ENCODE peak calls at places on chromosome 9, in ten cellular contexts. One of them, this sample, is unnamed.

GRCh38 chr9:86938780-86939179 is 8.5 kb downstream of the GAS1 start:
- DNase-seq in Peyer's patch: no peak
- DNase-seq in fibroblast of lung: no peak
- DNase-seq in astrocyte: no peak
- DNase-seq in A549: no peak
- DNase-seq in mesenchymal stem cell: no peak
- DNase-seq in IMR-90: no peak
- DNase-seq in cardiac fibroblast: no peak
- DNase-seq in bronchial epithelial cell: no peak
- DNase-seq in CD8-positive, alpha-beta T cell: no peak
- DNase-seq in this sample: no peak

GRCh38 chr9:3385871-3386270 is 139.9 kb downstream of the RFX3 start:
- DNase-seq in Peyer's patch: no peak
- DNase-seq in fibroblast of lung: no peak
- DNase-seq in astrocyte: no peak
- DNase-seq in A549: no peak
- DNase-seq in mesenchymal stem cell: no peak
- DNase-seq in IMR-90: no peak
- DNase-seq in cardiac fibroblast: peak
- DNase-seq in bronchial epithelial cell: no peak
- DNase-seq in CD8-positive, alpha-beta T cell: no peak
- DNase-seq in this sample: no peak

GRCh38 chr9:87535817-87536539 is 38.3 kb downstream of the DAPK1 start:
- DNase-seq in Peyer's patch: no peak
- DNase-seq in fibroblast of lung: no peak
- DNase-seq in astrocyte: no peak
- DNase-seq in A549: no peak
- DNase-seq in mesenchymal stem cell: no peak
- DNase-seq in IMR-90: no peak
- DNase-seq in cardiac fibroblast: no peak
- DNase-seq in bronchial epithelial cell: no peak
- DNase-seq in CD8-positive, alpha-beta T cell: no peak
- DNase-seq in this sample: no peak

GRCh38 chr9:125851971-125852370 is 104.8 kb downstream of the PBX3 start:
- DNase-seq in Peyer's patch: no peak
- DNase-seq in fibroblast of lung: no peak
- DNase-seq in astrocyte: no peak
- DNase-seq in A549: no peak
- DNase-seq in mesenchymal stem cell: no peak
- DNase-seq in IMR-90: no peak
- DNase-seq in cardiac fibroblast: no peak
- DNase-seq in bronchial epithelial cell: no peak
- DNase-seq in CD8-positive, alpha-beta T cell: no peak
- DNase-seq in this sample: no peak

GRCh38 chr9:127419306-127419705 is 4.9 kb upstream of the ZNF79 start:
- DNase-seq in Peyer's patch: no peak
- DNase-seq in fibroblast of lung: no peak
- DNase-seq in astrocyte: no peak
- DNase-seq in A549: no peak
- DNase-seq in mesenchymal stem cell: no peak
- DNase-seq in IMR-90: no peak
- DNase-seq in cardiac fibroblast: no peak
- DNase-seq in bronchial epithelial cell: no peak
- DNase-seq in CD8-positive, alpha-beta T cell: no peak
- DNase-seq in this sample: no peak

GRCh38 chr9:110303136-110303535 is 34.5 kb downstream of the TXNDC8 start:
- DNase-seq in Peyer's patch: no peak
- DNase-seq in fibroblast of lung: no peak
- DNase-seq in astrocyte: no peak
- DNase-seq in A549: no peak
- DNase-seq in mesenchymal stem cell: peak
- DNase-seq in IMR-90: peak
- DNase-seq in cardiac fibroblast: peak
- DNase-seq in bronchial epithelial cell: peak
- DNase-seq in CD8-positive, alpha-beta T cell: no peak
- DNase-seq in this sample: no peak

GRCh38 chr9:89635816-89636215 is 31.0 kb downstream of the GADD45G start:
- DNase-seq in Peyer's patch: no peak
- DNase-seq in fibroblast of lung: peak
- DNase-seq in astrocyte: peak
- DNase-seq in A549: no peak
- DNase-seq in mesenchymal stem cell: peak
- DNase-seq in IMR-90: no peak
- DNase-seq in cardiac fibroblast: no peak
- DNase-seq in bronchial epithelial cell: peak
- DNase-seq in CD8-positive, alpha-beta T cell: no peak
- DNase-seq in this sample: peak

GRCh38 chr9:19788152-19788551 is 685 bp downstream of the SLC24A2 start:
- DNase-seq in Peyer's patch: no peak
- DNase-seq in fibroblast of lung: no peak
- DNase-seq in astrocyte: no peak
- DNase-seq in A549: no peak
- DNase-seq in mesenchymal stem cell: no peak
- DNase-seq in IMR-90: no peak
- DNase-seq in cardiac fibroblast: no peak
- DNase-seq in bronchial epithelial cell: no peak
- DNase-seq in CD8-positive, alpha-beta T cell: no peak
- DNase-seq in this sample: no peak

GRCh38 chr9:12684923-12685468 is 8.2 kb upstream of the TYRP1 start:
- DNase-seq in Peyer's patch: no peak
- DNase-seq in fibroblast of lung: peak
- DNase-seq in astrocyte: peak
- DNase-seq in A549: no peak
- DNase-seq in mesenchymal stem cell: peak
- DNase-seq in IMR-90: peak
- DNase-seq in cardiac fibroblast: peak
- DNase-seq in bronchial epithelial cell: peak
- DNase-seq in CD8-positive, alpha-beta T cell: no peak
- DNase-seq in this sample: no peak
- H3K4me3 ChIP-seq in Peyer's patch: no peak
- H3K4me3 ChIP-seq in fibroblast of lung: no peak
- H3K4me3 ChIP-seq in astrocyte: no peak
- H3K4me3 ChIP-seq in A549: no peak
- H3K4me3 ChIP-seq in mesenchymal stem cell: no peak
- H3K4me3 ChIP-seq in IMR-90: no peak
- H3K4me3 ChIP-seq in cardiac fibroblast: no peak
- H3K4me3 ChIP-seq in bronchial epithelial cell: no peak
- H3K4me3 ChIP-seq in CD8-positive, alpha-beta T cell: no peak
- H3K4me3 ChIP-seq in this sample: no peak

GRCh38 chr9:134933076-134933659 is 15.5 kb upstream of the FCN1 start:
- DNase-seq in Peyer's patch: no peak
- DNase-seq in fibroblast of lung: no peak
- DNase-seq in astrocyte: no peak
- DNase-seq in A549: no peak
- DNase-seq in mesenchymal stem cell: no peak
- DNase-seq in IMR-90: no peak
- DNase-seq in cardiac fibroblast: no peak
- DNase-seq in bronchial epithelial cell: no peak
- DNase-seq in CD8-positive, alpha-beta T cell: no peak
- DNase-seq in this sample: no peak

GRCh38 chr9:134935056-134936020 is 17.6 kb upstream of the FCN1 start:
- DNase-seq in Peyer's patch: no peak
- DNase-seq in fibroblast of lung: no peak
- DNase-seq in astrocyte: no peak
- DNase-seq in A549: no peak
- DNase-seq in mesenchymal stem cell: no peak
- DNase-seq in IMR-90: no peak
- DNase-seq in cardiac fibroblast: no peak
- DNase-seq in bronchial epithelial cell: no peak
- DNase-seq in CD8-positive, alpha-beta T cell: no peak
- DNase-seq in this sample: no peak

GRCh38 chr9:134930404-134930803 is 12.7 kb upstream of the FCN1 start:
- DNase-seq in Peyer's patch: no peak
- DNase-seq in fibroblast of lung: no peak
- DNase-seq in astrocyte: no peak
- DNase-seq in A549: no peak
- DNase-seq in mesenchymal stem cell: no peak
- DNase-seq in IMR-90: no peak
- DNase-seq in cardiac fibroblast: no peak
- DNase-seq in bronchial epithelial cell: no peak
- DNase-seq in CD8-positive, alpha-beta T cell: no peak
- DNase-seq in this sample: no peak

GRCh38 chr9:134932171-134932570 is 14.5 kb upstream of the FCN1 start:
- DNase-seq in Peyer's patch: no peak
- DNase-seq in fibroblast of lung: no peak
- DNase-seq in astrocyte: no peak
- DNase-seq in A549: no peak
- DNase-seq in mesenchymal stem cell: no peak
- DNase-seq in IMR-90: no peak
- DNase-seq in cardiac fibroblast: no peak
- DNase-seq in bronchial epithelial cell: no peak
- DNase-seq in CD8-positive, alpha-beta T cell: no peak
- DNase-seq in this sample: no peak

GRCh38 chr9:134932656-134933055 is 14.9 kb upstream of the FCN1 start:
- DNase-seq in Peyer's patch: no peak
- DNase-seq in fibroblast of lung: no peak
- DNase-seq in astrocyte: no peak
- DNase-seq in A549: no peak
- DNase-seq in mesenchymal stem cell: no peak
- DNase-seq in IMR-90: no peak
- DNase-seq in cardiac fibroblast: no peak
- DNase-seq in bronchial epithelial cell: no peak
- DNase-seq in CD8-positive, alpha-beta T cell: no peak
- DNase-seq in this sample: no peak
- H3K4me3 ChIP-seq in Peyer's patch: no peak
- H3K4me3 ChIP-seq in fibroblast of lung: no peak
- H3K4me3 ChIP-seq in astrocyte: no peak
- H3K4me3 ChIP-seq in A549: no peak
- H3K4me3 ChIP-seq in mesenchymal stem cell: no peak
- H3K4me3 ChIP-seq in IMR-90: no peak
- H3K4me3 ChIP-seq in cardiac fibroblast: no peak
- H3K4me3 ChIP-seq in bronchial epithelial cell: no peak
- H3K4me3 ChIP-seq in CD8-positive, alpha-beta T cell: no peak
- H3K4me3 ChIP-seq in this sample: no peak

GRCh38 chr9:77021289-77021927 is 2.0 kb downstream of the FOXB2 start:
- DNase-seq in Peyer's patch: no peak
- DNase-seq in fibroblast of lung: no peak
- DNase-seq in astrocyte: no peak
- DNase-seq in A549: no peak
- DNase-seq in mesenchymal stem cell: peak
- DNase-seq in IMR-90: no peak
- DNase-seq in cardiac fibroblast: peak
- DNase-seq in bronchial epithelial cell: no peak
- DNase-seq in CD8-positive, alpha-beta T cell: no peak
- DNase-seq in this sample: no peak

GRCh38 chr9:77023726-77024125 is 4.3 kb downstream of the FOXB2 start:
- DNase-seq in Peyer's patch: no peak
- DNase-seq in fibroblast of lung: no peak
- DNase-seq in astrocyte: no peak
- DNase-seq in A549: no peak
- DNase-seq in mesenchymal stem cell: no peak
- DNase-seq in IMR-90: no peak
- DNase-seq in cardiac fibroblast: no peak
- DNase-seq in bronchial epithelial cell: no peak
- DNase-seq in CD8-positive, alpha-beta T cell: no peak
- DNase-seq in this sample: no peak

GRCh38 chr9:77022783-77023440 is 3.5 kb downstream of the FOXB2 start:
- DNase-seq in Peyer's patch: no peak
- DNase-seq in fibroblast of lung: no peak
- DNase-seq in astrocyte: no peak
- DNase-seq in A549: no peak
- DNase-seq in mesenchymal stem cell: no peak
- DNase-seq in IMR-90: no peak
- DNase-seq in cardiac fibroblast: no peak
- DNase-seq in bronchial epithelial cell: no peak
- DNase-seq in CD8-positive, alpha-beta T cell: no peak
- DNase-seq in this sample: no peak

GRCh38 chr9:77020438-77021264 is 1.2 kb downstream of the FOXB2 start:
- DNase-seq in Peyer's patch: no peak
- DNase-seq in fibroblast of lung: no peak
- DNase-seq in astrocyte: no peak
- DNase-seq in A549: no peak
- DNase-seq in mesenchymal stem cell: no peak
- DNase-seq in IMR-90: no peak
- DNase-seq in cardiac fibroblast: no peak
- DNase-seq in bronchial epithelial cell: no peak
- DNase-seq in CD8-positive, alpha-beta T cell: no peak
- DNase-seq in this sample: no peak

DNA sequence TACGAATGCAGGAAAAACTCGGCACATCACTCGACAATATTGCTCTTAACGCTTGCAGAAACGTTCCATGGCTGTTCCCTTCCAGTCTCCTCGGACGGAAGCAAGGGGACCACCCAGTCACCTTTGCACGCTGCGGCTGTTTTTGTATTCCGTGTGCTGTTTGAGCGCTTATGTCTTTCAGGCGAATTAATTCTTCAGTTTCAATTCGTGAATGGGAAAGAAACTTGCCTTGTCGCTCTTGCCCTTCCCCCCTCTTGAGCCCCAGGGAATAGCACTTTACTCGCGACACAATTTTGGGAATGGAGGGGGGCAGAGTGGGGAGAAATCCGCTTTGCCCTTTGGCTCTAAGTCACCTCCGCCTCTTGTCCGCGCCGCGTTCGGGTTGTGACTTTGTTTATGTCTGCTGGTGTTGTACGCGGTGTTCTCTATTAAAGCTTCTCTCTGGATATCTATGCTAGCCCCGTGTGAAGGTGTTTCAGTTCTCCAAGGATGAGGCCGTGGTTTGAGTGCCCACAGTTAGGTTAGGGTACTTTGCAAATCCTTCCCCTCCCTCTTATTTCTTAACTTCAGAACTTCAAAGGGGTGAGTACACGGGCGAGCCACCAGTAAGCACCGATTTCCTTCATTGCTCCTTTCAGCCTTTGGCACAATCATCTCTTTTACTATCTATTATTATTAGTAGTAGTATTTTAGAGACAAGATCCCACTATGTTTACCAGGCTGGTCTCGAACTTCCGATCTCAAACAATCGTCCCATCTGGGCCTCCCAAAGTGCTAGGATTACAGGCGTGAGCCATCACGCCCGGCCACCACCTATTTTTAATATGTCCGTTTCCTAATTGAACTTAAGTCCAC is 2.7 kb downstream of the FOXB2 start:
- DNase-seq in Peyer's patch: no peak
- DNase-seq in fibroblast of lung: no peak
- DNase-seq in astrocyte: no peak
- DNase-seq in A549: no peak
- DNase-seq in mesenchymal stem cell: no peak
- DNase-seq in IMR-90: no peak
- DNase-seq in cardiac fibroblast: no peak
- DNase-seq in bronchial epithelial cell: no peak
- DNase-seq in CD8-positive, alpha-beta T cell: no peak
- DNase-seq in this sample: no peak
- H3K4me3 ChIP-seq in Peyer's patch: no peak
- H3K4me3 ChIP-seq in fibroblast of lung: no peak
- H3K4me3 ChIP-seq in astrocyte: no peak
- H3K4me3 ChIP-seq in A549: no peak
- H3K4me3 ChIP-seq in mesenchymal stem cell: no peak
- H3K4me3 ChIP-seq in IMR-90: no peak
- H3K4me3 ChIP-seq in cardiac fibroblast: no peak
- H3K4me3 ChIP-seq in bronchial epithelial cell: no peak
- H3K4me3 ChIP-seq in CD8-positive, alpha-beta T cell: no peak
- H3K4me3 ChIP-seq in this sample: no peak

GRCh38 chr9:131706608-131706970 is 33.3 kb downstream of the RAPGEF1 start:
- DNase-seq in Peyer's patch: no peak
- DNase-seq in fibroblast of lung: no peak
- DNase-seq in astrocyte: no peak
- DNase-seq in A549: no peak
- DNase-seq in mesenchymal stem cell: no peak
- DNase-seq in IMR-90: no peak
- DNase-seq in cardiac fibroblast: no peak
- DNase-seq in bronchial epithelial cell: no peak
- DNase-seq in CD8-positive, alpha-beta T cell: no peak
- DNase-seq in this sample: no peak

GRCh38 chr9:131707050-131707449 is 32.8 kb downstream of the RAPGEF1 start:
- DNase-seq in Peyer's patch: no peak
- DNase-seq in fibroblast of lung: no peak
- DNase-seq in astrocyte: no peak
- DNase-seq in A549: no peak
- DNase-seq in mesenchymal stem cell: no peak
- DNase-seq in IMR-90: no peak
- DNase-seq in cardiac fibroblast: no peak
- DNase-seq in bronchial epithelial cell: no peak
- DNase-seq in CD8-positive, alpha-beta T cell: no peak
- DNase-seq in this sample: no peak

GRCh38 chr9:131702911-131703310 is 37.0 kb downstream of the RAPGEF1 start:
- DNase-seq in Peyer's patch: no peak
- DNase-seq in fibroblast of lung: no peak
- DNase-seq in astrocyte: no peak
- DNase-seq in A549: no peak
- DNase-seq in mesenchymal stem cell: no peak
- DNase-seq in IMR-90: no peak
- DNase-seq in cardiac fibroblast: no peak
- DNase-seq in bronchial epithelial cell: peak
- DNase-seq in CD8-positive, alpha-beta T cell: no peak
- DNase-seq in this sample: no peak

GRCh38 chr9:131704195-131704983 is 35.5 kb downstream of the RAPGEF1 start:
- DNase-seq in Peyer's patch: no peak
- DNase-seq in fibroblast of lung: no peak
- DNase-seq in astrocyte: no peak
- DNase-seq in A549: no peak
- DNase-seq in mesenchymal stem cell: no peak
- DNase-seq in IMR-90: no peak
- DNase-seq in cardiac fibroblast: no peak
- DNase-seq in bronchial epithelial cell: peak
- DNase-seq in CD8-positive, alpha-beta T cell: no peak
- DNase-seq in this sample: peak

GRCh38 chr9:131704988-131705387 is 34.9 kb downstream of the RAPGEF1 start:
- DNase-seq in Peyer's patch: no peak
- DNase-seq in fibroblast of lung: no peak
- DNase-seq in astrocyte: no peak
- DNase-seq in A549: no peak
- DNase-seq in mesenchymal stem cell: no peak
- DNase-seq in IMR-90: no peak
- DNase-seq in cardiac fibroblast: no peak
- DNase-seq in bronchial epithelial cell: no peak
- DNase-seq in CD8-positive, alpha-beta T cell: no peak
- DNase-seq in this sample: no peak
- H3K4me3 ChIP-seq in Peyer's patch: no peak
- H3K4me3 ChIP-seq in fibroblast of lung: no peak
- H3K4me3 ChIP-seq in astrocyte: no peak
- H3K4me3 ChIP-seq in A549: no peak
- H3K4me3 ChIP-seq in mesenchymal stem cell: no peak
- H3K4me3 ChIP-seq in IMR-90: no peak
- H3K4me3 ChIP-seq in cardiac fibroblast: no peak
- H3K4me3 ChIP-seq in bronchial epithelial cell: no peak
- H3K4me3 ChIP-seq in CD8-positive, alpha-beta T cell: no peak
- H3K4me3 ChIP-seq in this sample: no peak

This sample was measured in SJCRH30.